ENCODE peak calls at places on chromosomes 12 and 14, in five cellular contexts. X, D, N, C and S are unnamed samples.

GRCh38 chr12:95253386-95253785 is 35.8 kb downstream of the VEZT start:
- DNase-seq in C (no peak), X (no peak), D (no peak), N (no peak), S (no peak)

GRCh38 chr12:60926256-60926655 is 1330.4 kb downstream of the SLC16A7 start:
- DNase-seq in D (no peak), C (no peak), X (no peak), N (no peak), S (no peak)

GRCh38 chr12:12266389-12266872 is 413 bp downstream of the LRP6 start:
- DNase-seq in D (peak; percentile 49), X (peak; percentile 55), C (no peak), N (no peak), S (no peak)

GRCh38 chr12:56160160-56160763 is 2.1 kb downstream of the MYL6 start:
- DNase-seq in N (no peak), C (no peak), D (peak; percentile 49), X (no peak), S (peak; percentile 71)

GRCh38 chr12:127640181-127640886 is 626.6 kb upstream of the TMEM132C start:
- DNase-seq in X (no peak), D (peak; percentile 70), C (no peak), N (no peak), S (no peak)

GRCh38 chr14:45658226-45658916 is 405.4 kb upstream of the MIS18BP1 start:
- DNase-seq in D (no peak), X (no peak), N (no peak), C (no peak), S (no peak)

GRCh38 chr12:96810057-96810456 is 97.0 kb upstream of the NEDD1 start:
- DNase-seq in C (no peak), N (no peak), D (no peak), X (no peak), S (no peak)

GRCh38 chr14:39395555-39396254 is 36.5 kb downstream of the FBXO33 start:
- DNase-seq in N (no peak), D (no peak), X (no peak), C (no peak), S (no peak)

GRCh38 chr14:99971929-99972747 is 93.1 kb upstream of the EVL start:
- DNase-seq in X (peak; percentile 65), C (peak; percentile 21), N (no peak), D (no peak), S (peak; percentile 13)

GRCh38 chr12:25702553-25702952 is 149.5 kb upstream of the LMNTD1 start:
- DNase-seq in X (no peak), C (no peak), D (no peak), N (no peak), S (no peak)

GRCh38 chr12:93813972-93814821 is 137.0 kb downstream of the CRADD start:
- DNase-seq in N (no peak), X (no peak), D (peak; percentile 88), C (no peak), S (no peak)

GRCh38 chr12:3168775-3169221 is 91.6 kb downstream of the TSPAN9 start:
- DNase-seq in X (no peak), D (no peak), C (no peak), N (peak; percentile 87), S (no peak)

GRCh38 chr14:91185721-91186120 is 58.8 kb downstream of the GPR68 start:
- DNase-seq in X (no peak), N (peak; percentile 3), D (no peak), C (no peak), S (no peak)

GRCh38 chr12:107027304-107028053 is 40.5 kb upstream of the MTERF2 start:
- DNase-seq in C (no peak), D (no peak), X (no peak), N (peak; percentile 90), S (peak; percentile 36)

GRCh38 chr12:7302536-7303113 is 1.2 kb upstream of the ACSM4 start:
- DNase-seq in N (no peak), C (no peak), D (no peak), X (no peak), S (no peak)

GRCh38 chr12:58537278-58537677 is 383.0 kb downstream of the LRIG3 start:
- DNase-seq in X (no peak), C (no peak), D (no peak), N (no peak), S (no peak)

GRCh38 chr14:74912801-74913200 is 10.3 kb downstream of the RPS6KL1 start:
- DNase-seq in D (no peak), C (no peak), X (no peak), N (no peak), S (no peak)

GRCh38 chr14:56416213-56416612 is 163.4 kb upstream of the TMEM260 start:
- DNase-seq in X (no peak), D (no peak), C (no peak), N (no peak), S (no peak)

GRCh38 chr14:74882103-74882920 is 596 bp downstream of the DLST start:
- DNase-seq in D (peak; percentile 58), N (no peak), X (no peak), C (peak; percentile 36), S (peak; percentile 71)

GRCh38 chr12:109016016-109016415 is 4.9 kb downstream of the SVOP start:
- DNase-seq in C (no peak), N (no peak), D (no peak), X (no peak), S (no peak)

GRCh38 chr12:72141381-72141780 is 130.8 kb upstream of the TRHDE start:
- DNase-seq in X (peak; percentile 24), C (no peak), D (no peak), N (no peak), S (no peak)

GRCh38 chr14:61480704-61481285 is 159.4 kb downstream of the PRKCH start:
- DNase-seq in N (no peak), X (no peak), D (no peak), C (no peak), S (no peak)

GRCh38 chr12:46627686-46628085 is 198.1 kb downstream of the SLC38A4 start:
- DNase-seq in N (no peak), C (no peak), D (no peak), X (no peak), S (no peak)

GRCh38 chr14:73476451-73476905 is 14.3 kb upstream of the RIOX1 start:
- DNase-seq in X (no peak), N (no peak), D (no peak), C (no peak), S (no peak)

GRCh38 chr14:54606631-54607133 is 39.8 kb downstream of the SAMD4A start:
- DNase-seq in X (no peak), N (peak; percentile 86), D (peak; percentile 59), C (no peak), S (no peak)

GRCh38 chr14:105383083-105383730 is 15.1 kb upstream of the TEX22 start:
- DNase-seq in X (no peak), C (no peak), N (no peak), D (peak; percentile 42), S (no peak)

GRCh38 chr12:122527478-122527944 is 462 bp downstream of the KNTC1 start:
- DNase-seq in X (peak; percentile 36), C (no peak), N (no peak), D (peak; percentile 55), S (peak; percentile 22)